ENCODE peak calls at places on chromosome 12, in five cellular contexts. S is fibroblast of lung; Q is lung; H is CD8-positive, alpha-beta T cell; K is CD4-positive, alpha-beta memory T cell. R is an unnamed sample.

GRCh38 chr12:115934046-115934445 is 343.4 kb downstream of the MED13L start:
- DNase-seq in S (no peak), Q (no peak), H (no peak), K (no peak), R (no peak)

GRCh38 chr12:53674977-53675700 is 744 bp downstream of the ATP5MC2 start:
- DNase-seq in S (no peak), Q (no peak), H (no peak), K (no peak), R (no peak)

GRCh38 chr12:41112903-41113302 is 75.2 kb upstream of the PDZRN4 start:
- DNase-seq in S (no peak), Q (no peak), H (no peak), K (no peak), R (no peak)

GRCh38 chr12:59087077-59087673 is 166.9 kb upstream of the LRIG3 start:
- DNase-seq in S (no peak), Q (no peak), H (no peak), K (no peak), R (no peak)

GRCh38 chr12:53935562-53936341 is 2.9 kb upstream of the HOXC13 start:
- DNase-seq in S (no peak), Q (no peak), H (no peak), K (no peak), R (no peak)

GRCh38 chr12:41944241-41944640 is 200.4 kb downstream of the GXYLT1 start:
- DNase-seq in S (peak; percentile 90), Q (no peak), H (no peak), K (no peak), R (no peak)

GRCh38 chr12:131092911-131093901 is 139.5 kb downstream of the ADGRD1 start:
- DNase-seq in S (no peak), Q (no peak), H (no peak), K (peak; percentile 4), R (no peak)

GRCh38 chr12:51944608-51945233 is 6.8 kb upstream of the ACVR1B start:
- DNase-seq in S (no peak), Q (no peak), H (no peak), K (no peak), R (no peak)

GRCh38 chr12:77485961-77486579 is 344.6 kb upstream of the NAV3 start:
- DNase-seq in S (no peak), Q (no peak), H (no peak), K (no peak), R (no peak)

GRCh38 chr12:53994268-53994690 is 5.7 kb upstream of the HOXC9 start:
- DNase-seq in S (no peak), Q (no peak), H (no peak), K (no peak), R (no peak)

GRCh38 chr12:20596036-20596435 is 99.1 kb upstream of the SLCO1C1 start:
- DNase-seq in S (no peak), Q (no peak), H (no peak), K (no peak), R (no peak)

GRCh38 chr12:32332446-32332845 is 66.9 kb upstream of the FGD4 start:
- DNase-seq in S (no peak), Q (no peak), H (no peak), K (no peak), R (no peak)

GRCh38 chr12:52865090-52865944 is 16.5 kb upstream of the KRT78 start:
- DNase-seq in S (peak; percentile 59), Q (peak; percentile 78), H (no peak), K (no peak), R (peak; percentile 77)

GRCh38 chr12:55996201-55996714 is 818 bp upstream of the SUOX start:
- DNase-seq in S (peak; percentile 42), Q (peak; percentile 67), H (peak; percentile 75), K (peak; percentile 65), R (peak; percentile 74)

GRCh38 chr12:55443776-55444175 is at the start of gene OR6C2:
- DNase-seq in S (no peak), Q (no peak), H (no peak), K (no peak), R (no peak)

GRCh38 chr12:53543539-53543938 is 36.3 kb upstream of the NPFF start:
- DNase-seq in S (peak; percentile 68), Q (peak; percentile 56), H (peak; percentile 52), K (peak; percentile 47), R (peak; percentile 83)

GRCh38 chr12:57464569-57464968 is 5.0 kb downstream of the GLI1 start:
- DNase-seq in S (no peak), Q (no peak), H (no peak), K (no peak), R (no peak)

DNA sequence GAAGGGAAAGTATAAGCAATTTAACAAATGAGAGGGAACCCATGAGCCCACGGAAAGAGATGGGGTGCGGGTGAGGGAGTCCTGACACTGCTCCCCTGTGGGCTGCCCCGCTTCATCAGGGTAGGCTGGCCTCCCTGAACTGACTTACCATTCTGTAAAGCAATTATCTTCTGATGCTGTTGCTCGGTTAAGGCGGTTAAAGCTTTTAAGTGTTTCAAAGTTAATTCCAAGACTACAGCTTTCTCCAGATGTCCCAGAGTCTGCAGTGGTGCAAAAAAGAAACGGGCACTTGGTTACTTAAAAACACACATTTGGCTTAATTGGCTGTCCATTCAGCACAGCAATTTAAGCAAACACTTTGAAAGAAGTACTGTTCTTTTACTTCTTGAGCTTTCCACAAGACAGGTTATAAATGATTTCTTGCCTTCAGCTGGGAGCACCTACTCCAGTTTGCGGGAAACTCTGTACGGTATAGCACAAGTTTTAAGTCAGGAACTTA is 1.3 kb downstream of the BHLHE41 start:
- DNase-seq in S (peak; percentile 39), Q (no peak), H (no peak), K (no peak), R (peak; percentile 23)
- H3K27ac ChIP-seq in S (peak overlapping the region; percentile 45), Q (peak overlapping the region; percentile 80), H (no peak overlapping the region), K (no peak overlapping the region), R (no peak overlapping the region)

GRCh38 chr12:75481774-75482173 is 1.2 kb downstream of the GLIPR1 start:
- DNase-seq in S (peak; percentile 78), Q (no peak), H (no peak), K (peak; percentile 34), R (no peak)
- H3K27ac ChIP-seq in S (peak overlapping the region; percentile 89), Q (no peak overlapping the region), H (peak overlapping the region; percentile 69), K (peak overlapping the region; percentile 72), R (peak overlapping the region; percentile 65)

GRCh38 chr12:113248046-113248825 is 27.0 kb downstream of the TPCN1 start:
- DNase-seq in S (no peak), Q (no peak), H (no peak), K (no peak), R (no peak)

GRCh38 chr12:113246478-113247122 is 25.3 kb downstream of the TPCN1 start:
- DNase-seq in S (peak; percentile 19), Q (no peak), H (no peak), K (no peak), R (no peak)

GRCh38 chr12:113248842-113249435 is 27.7 kb downstream of the TPCN1 start:
- DNase-seq in S (no peak), Q (no peak), H (no peak), K (no peak), R (no peak)

GRCh38 chr12:113249546-113249945 is 28.3 kb downstream of the TPCN1 start:
- DNase-seq in S (no peak), Q (no peak), H (no peak), K (no peak), R (no peak)

DNA sequence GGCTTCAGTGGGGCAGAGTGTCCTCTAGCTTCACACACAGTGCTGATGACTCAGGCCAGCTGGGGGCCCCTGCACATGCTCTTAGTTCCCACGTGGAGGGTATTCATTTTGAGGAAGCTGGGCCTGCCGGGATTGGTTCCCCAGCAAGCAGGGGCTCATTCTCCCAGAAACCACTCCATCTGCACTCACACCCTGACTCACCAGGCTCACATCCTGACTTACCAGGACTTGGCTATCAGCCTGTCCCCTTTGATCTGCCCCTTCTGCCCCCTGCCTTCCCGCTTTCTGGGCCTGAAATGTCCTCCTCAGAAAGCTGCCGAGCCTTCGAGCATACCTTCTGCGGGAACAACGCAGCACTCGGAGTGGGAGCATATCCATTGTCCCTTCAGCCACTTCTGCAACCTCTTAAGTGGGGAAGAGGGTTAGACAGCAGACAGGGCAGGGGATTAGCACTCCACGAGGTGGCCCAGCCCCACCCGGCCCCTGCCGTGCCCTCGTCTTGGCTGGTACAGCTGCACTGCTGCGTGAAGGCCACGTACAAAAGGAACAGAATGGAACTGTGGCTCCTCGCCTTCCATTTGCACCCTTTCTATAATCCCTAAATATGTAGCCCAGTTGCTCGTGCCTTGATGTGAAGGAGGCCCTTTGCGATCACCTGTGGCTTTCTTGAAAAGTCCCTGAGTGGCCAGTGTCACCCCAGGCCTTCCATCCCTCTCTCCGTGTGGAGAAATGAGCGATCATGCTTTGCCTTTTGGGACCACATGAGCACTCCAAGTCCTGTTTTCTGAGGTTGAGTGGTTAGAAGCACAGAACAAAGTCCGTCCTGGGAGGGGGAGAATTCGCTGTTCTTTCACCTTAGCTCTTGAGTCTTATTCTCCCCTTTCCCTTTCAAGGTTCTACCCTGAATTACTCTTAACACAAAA is 26.1 kb downstream of the TPCN1 start:
- DNase-seq in S (peak; percentile 69), Q (no peak), H (no peak), K (no peak), R (peak; percentile 45)
- H3K27ac ChIP-seq in S (no peak overlapping the region), Q (peak overlapping the region; percentile 74), H (no peak overlapping the region), K (no peak overlapping the region), R (peak overlapping the region; percentile 91)

GRCh38 chr12:117053050-117053400 is 46.2 kb downstream of the TESC start:
- DNase-seq in S (no peak), Q (no peak), H (no peak), K (no peak), R (no peak)
- H3K27ac ChIP-seq in S (no peak overlapping the region), Q (peak overlapping the region; percentile 70), H (no peak overlapping the region), K (no peak overlapping the region), R (no peak overlapping the region)

GRCh38 chr12:29562167-29562776 is 64.8 kb upstream of the OVCH1 start:
- DNase-seq in S (peak; percentile 88), Q (no peak), H (no peak), K (no peak), R (no peak)
- H3K27ac ChIP-seq in S (peak overlapping the region; percentile 52), Q (peak overlapping the region; percentile 67), H (no peak overlapping the region), K (no peak overlapping the region), R (no peak overlapping the region)

GRCh38 chr12:22657538-22657937 is 32.6 kb downstream of the ETNK1 start:
- DNase-seq in S (peak; percentile 26), Q (no peak), H (no peak), K (no peak), R (no peak)
- H3K27ac ChIP-seq in S (no peak overlapping the region), Q (no peak overlapping the region), H (no peak overlapping the region), K (no peak overlapping the region), R (no peak overlapping the region)

DNA sequence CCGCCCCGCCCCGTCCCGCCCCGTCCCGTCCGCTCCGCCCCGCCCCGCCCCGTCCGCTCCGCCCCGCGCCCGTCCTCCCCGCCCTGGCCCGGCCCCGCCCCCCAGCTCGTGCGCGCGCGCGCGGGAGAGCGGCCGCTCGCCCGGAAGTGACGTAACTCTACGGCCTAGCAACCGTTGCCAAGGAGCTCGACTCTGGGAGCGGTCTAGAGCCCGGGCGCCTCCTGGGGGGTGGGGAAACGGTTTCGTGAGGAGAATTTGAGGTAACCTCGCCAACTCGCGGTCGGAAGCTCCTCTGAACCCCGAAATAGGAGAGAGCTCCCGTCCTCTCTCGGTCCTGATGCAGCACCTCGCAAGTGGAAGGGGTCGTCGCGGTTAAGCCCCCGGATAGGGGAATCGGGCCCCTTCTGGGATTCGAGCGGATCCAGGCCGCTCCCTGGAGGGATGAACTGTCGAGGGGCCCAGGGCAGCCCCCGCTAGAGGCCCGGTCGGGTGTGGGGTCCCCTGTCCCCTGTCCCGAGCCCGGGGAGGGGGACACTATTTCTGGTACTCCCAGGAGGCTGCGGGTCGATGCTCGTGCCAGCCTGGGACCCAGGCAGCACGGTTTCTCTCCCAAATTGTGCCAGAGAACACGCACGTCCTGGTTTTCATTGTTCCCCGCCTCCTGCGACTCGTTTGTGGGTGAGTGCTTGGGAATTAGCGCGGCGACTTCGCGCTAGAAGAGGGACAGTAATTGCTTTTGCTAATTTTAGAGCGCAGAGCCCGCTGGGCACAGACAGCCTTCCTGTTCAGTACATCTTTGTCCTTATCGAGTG is at the start of gene IFT81:
- DNase-seq in S (peak; percentile 86), Q (peak; percentile 97), H (peak; percentile 99), K (peak; percentile 94), R (peak; percentile 95)
- H3K27ac ChIP-seq in S (peak within 1 kb of the TSS; percentile 99), Q (peak within 1 kb of the TSS; percentile 93), H (peak within 1 kb of the TSS; percentile 60), K (peak within 1 kb of the TSS; percentile 72), R (peak within 1 kb of the TSS; percentile 95)

R was measured in A673.